ENCODE peak calls at places on chromosomes 3 and 15, in eight cellular contexts. N, K, B, X, Q, R, I and E are unnamed samples.

GRCh38 chr15:65032823-65033537 is 3.5 kb upstream of the MTFMT start:
- DNase-seq in X (no peak), K (peak), Q (peak), B (no peak), R (peak), N (peak), I (peak), E (peak)

GRCh38 chr15:88605507-88606436 is 15.4 kb upstream of the AEN start:
- DNase-seq in K (no peak), B (no peak), X (no peak), I (peak), R (peak), N (peak), Q (peak), E (no peak)

GRCh38 chr3:115217678-115218451 is 70.8 kb upstream of the ZBTB20 start:
- DNase-seq in Q (no peak), X (no peak), R (no peak), B (no peak), N (peak), K (peak), I (peak), E (no peak)

GRCh38 chr3:16151109-16151508 is 23.4 kb upstream of the GALNT15 start:
- DNase-seq in K (no peak), X (no peak), B (no peak), N (no peak), Q (peak), R (no peak), I (no peak), E (peak)

GRCh38 chr15:63597033-63597790 is at the start of gene FBXL22:
- DNase-seq in X (no peak), N (peak), K (no peak), I (no peak), B (no peak), Q (peak), R (no peak), E (no peak)

GRCh38 chr15:25846377-25846776 is 16.8 kb downstream of the ATP10A start:
- DNase-seq in I (no peak), N (no peak), K (no peak), X (no peak), Q (no peak), R (no peak), B (no peak), E (no peak)

GRCh38 chr3:141663993-141664392 is 74.1 kb upstream of the RNF7 start:
- DNase-seq in R (no peak), Q (no peak), X (no peak), K (no peak), I (no peak), N (no peak), B (no peak), E (peak)

GRCh38 chr15:60972301-60972700 is 256.8 kb downstream of the RORA start:
- DNase-seq in K (no peak), N (no peak), B (no peak), R (no peak), I (no peak), X (no peak), Q (peak), E (no peak)

GRCh38 chr3:151085227-151085888 is at the start of gene MED12L:
- DNase-seq in R (no peak), X (peak), Q (peak), N (peak), B (no peak), K (no peak), I (peak), E (peak)

GRCh38 chr3:17645074-17645698 is 97.2 kb downstream of the TBC1D5 start:
- DNase-seq in Q (no peak), K (no peak), I (peak), R (no peak), X (peak), N (peak), B (no peak), E (no peak)

GRCh38 chr3:13566462-13566748 is 17.5 kb downstream of the FBLN2 start:
- DNase-seq in R (no peak), Q (no peak), B (no peak), N (no peak), K (no peak), X (no peak), I (no peak), E (no peak)

GRCh38 chr3:9302425-9303181 is 53.2 kb upstream of the SRGAP3 start:
- DNase-seq in R (peak), Q (peak), K (peak), N (peak), B (no peak), I (peak), X (peak), E (peak)

GRCh38 chr3:142276780-142277179 is 51.4 kb upstream of the GK5 start:
- DNase-seq in K (no peak), X (no peak), Q (no peak), R (no peak), B (no peak), I (no peak), N (no peak), E (no peak)

GRCh38 chr15:65201918-65202317 is 9.4 kb downstream of the CILP start:
- DNase-seq in K (no peak), N (no peak), X (no peak), Q (no peak), I (no peak), B (no peak), R (no peak), E (no peak)

GRCh38 chr3:179071161-179071568 is 444 bp downstream of the ZMAT3 start:
- DNase-seq in N (no peak), K (no peak), R (peak), I (peak), B (no peak), Q (peak), X (no peak), E (no peak)

GRCh38 chr3:124557433-124558232 is 172.6 kb upstream of the UMPS start:
- DNase-seq in I (no peak), Q (no peak), X (no peak), B (no peak), R (no peak), N (no peak), K (no peak), E (no peak)

GRCh38 chr3:55362206-55362960 is 124.7 kb downstream of the WNT5A start:
- DNase-seq in R (no peak), N (no peak), X (no peak), I (no peak), B (no peak), K (no peak), Q (no peak), E (no peak)

GRCh38 chr3:196537319-196537984 is 22.3 kb upstream of the SMCO1 start:
- DNase-seq in N (no peak), B (no peak), I (no peak), R (peak), K (no peak), Q (peak), X (peak), E (no peak)

GRCh38 chr3:129606522-129607390 is at the start of gene PLXND1:
- DNase-seq in I (peak), K (no peak), R (peak), N (peak), X (peak), B (peak), Q (peak), E (peak)

GRCh38 chr15:70101459-70102113 is 3.9 kb upstream of the TLE3 start:
- DNase-seq in I (peak), B (no peak), N (peak), X (no peak), R (no peak), Q (peak), K (no peak), E (peak)

GRCh38 chr3:14166877-14167605 is 11.4 kb downstream of the XPC start:
- DNase-seq in K (no peak), R (no peak), Q (no peak), I (no peak), X (no peak), B (no peak), N (no peak), E (no peak)

GRCh38 chr3:45955706-45956105 is 12.4 kb downstream of the CXCR6 start:
- DNase-seq in N (no peak), R (no peak), Q (no peak), B (no peak), I (no peak), X (no peak), K (no peak), E (no peak)

GRCh38 chr3:133188996-133189395 is 150.8 kb downstream of the TMEM108 start:
- DNase-seq in X (no peak), K (no peak), N (no peak), R (no peak), Q (no peak), B (no peak), I (no peak), E (no peak)

GRCh38 chr3:71072288-71072687 is 511.2 kb downstream of the FOXP1 start:
- DNase-seq in N (no peak), X (no peak), Q (no peak), K (no peak), I (no peak), R (no peak), B (no peak), E (no peak)

GRCh38 chr3:146646251-146646650 is 41.1 kb upstream of the PLSCR5 start:
- DNase-seq in B (no peak), Q (no peak), K (no peak), I (no peak), R (no peak), N (peak), X (no peak), E (no peak)

GRCh38 chr15:56871180-56871579 is 47.3 kb upstream of the TCF12 start:
- DNase-seq in I (no peak), B (no peak), X (no peak), R (no peak), K (no peak), Q (no peak), N (no peak), E (no peak)

GRCh38 chr15:39786444-39787056 is 3.9 kb upstream of the FSIP1 start:
- DNase-seq in I (peak), R (no peak), Q (peak), K (no peak), N (peak), X (no peak), B (no peak), E (no peak)

GRCh38 chr3:193910886-193911738 is 224.8 kb upstream of the HES1 start:
- DNase-seq in K (no peak), N (no peak), R (no peak), I (no peak), X (no peak), B (no peak), Q (no peak), E (peak)

GRCh38 chr3:141405025-141405424 is 36.7 kb downstream of the ZBTB38 start:
- DNase-seq in K (no peak), Q (peak), I (no peak), N (no peak), X (no peak), R (no peak), B (no peak), E (no peak)

GRCh38 chr3:81658322-81658997 is 103.0 kb downstream of the GBE1 start:
- DNase-seq in B (no peak), X (no peak), K (no peak), R (no peak), I (no peak), Q (no peak), N (no peak), E (no peak)

GRCh38 chr3:129312021-129312639 is 33.5 kb downstream of the HMCES start:
- DNase-seq in B (no peak), K (no peak), I (no peak), R (no peak), X (no peak), Q (peak), N (no peak), E (no peak)

GRCh38 chr3:152621006-152621868 is 213.7 kb upstream of the P2RY1 start:
- DNase-seq in B (no peak), N (no peak), R (no peak), I (no peak), Q (no peak), K (no peak), X (no peak), E (no peak)

GRCh38 chr3:153268564-153269279 is 106.7 kb downstream of the RAP2B start:
- DNase-seq in N (no peak), R (no peak), K (no peak), Q (no peak), I (no peak), B (no peak), X (no peak), E (no peak)

GRCh38 chr3:80533553-80533952 is 765.8 kb upstream of the ROBO1 start:
- DNase-seq in X (no peak), I (no peak), R (no peak), B (no peak), N (no peak), Q (no peak), K (no peak), E (no peak)

GRCh38 chr15:52733078-52733477 is 53.9 kb upstream of the ATOSA start:
- DNase-seq in X (no peak), N (no peak), R (no peak), Q (no peak), B (no peak), I (no peak), K (no peak), E (no peak)

GRCh38 chr15:99536422-99537033 is 29.3 kb upstream of the MEF2A start:
- DNase-seq in X (no peak), Q (peak), R (no peak), K (no peak), N (no peak), I (no peak), B (no peak), E (no peak)

GRCh38 chr3:71402872-71403271 is 180.7 kb downstream of the FOXP1 start:
- DNase-seq in R (no peak), I (no peak), Q (no peak), N (no peak), X (no peak), K (no peak), B (no peak), E (no peak)

GRCh38 chr15:76340198-76340801 is 3.7 kb downstream of the ISL2 start:
- DNase-seq in I (no peak), K (no peak), X (peak), B (no peak), R (no peak), Q (peak), N (peak), E (no peak)

GRCh38 chr3:44237665-44238064 is 4.0 kb upstream of the TOPAZ1 start:
- DNase-seq in B (no peak), X (no peak), Q (no peak), K (no peak), I (no peak), R (no peak), N (no peak), E (no peak)

GRCh38 chr15:88505721-88506120 is 38.2 kb downstream of the MRPS11 start:
- DNase-seq in N (no peak), K (no peak), R (no peak), B (no peak), Q (no peak), X (no peak), I (no peak), E (no peak)